ENCODE peak calls at places on chromosomes 13 and 19, in five cellular contexts. Z is adrenal gland, K is A549, G is left ventricle myocardium inferior, A is thoracic aorta. W is an unnamed sample.

GRCh38 chr13:68439821-68440220 is 1209.7 kb upstream of the PCDH9 start:
- DNase-seq in G (no peak), A (no peak), K (peak; percentile 3), Z (no peak), W (no peak)

GRCh38 chr19:13797870-13798269 is 2.6 kb downstream of the ZSWIM4 start:
- DNase-seq in Z (peak; percentile 53), G (no peak), K (peak; percentile 59), A (peak; percentile 58), W (no peak)

GRCh38 chr13:93867481-93867880 is 612.0 kb downstream of the DCT start:
- DNase-seq in Z (no peak), A (no peak), G (no peak), K (no peak), W (no peak)

GRCh38 chr13:37640499-37640898 is 41.9 kb upstream of the POSTN start:
- DNase-seq in G (no peak), A (no peak), K (peak; percentile 42), Z (no peak), W (no peak)

GRCh38 chr13:48559638-48560320 is 26.9 kb upstream of the RCBTB2 start:
- DNase-seq in K (no peak), A (no peak), G (no peak), Z (no peak), W (no peak)

GRCh38 chr13:38624822-38625221 is 62.1 kb upstream of the FREM2 start:
- DNase-seq in A (no peak), G (no peak), K (no peak), Z (no peak), W (no peak)

GRCh38 chr13:77429320-77430142 is 102.6 kb upstream of the MYCBP2 start:
- DNase-seq in A (no peak), G (no peak), K (no peak), Z (no peak), W (no peak)

GRCh38 chr19:10004617-10005016 is 5.7 kb downstream of the COL5A3 start:
- DNase-seq in A (no peak), K (no peak), Z (no peak), G (no peak), W (no peak)

GRCh38 chr13:68736961-68737360 is 1370.7 kb upstream of the ATXN8OS start:
- DNase-seq in Z (no peak), A (no peak), K (no peak), G (no peak), W (no peak)

GRCh38 chr13:84645196-84646071 is 763.2 kb upstream of the SLITRK1 start:
- DNase-seq in K (no peak), G (no peak), A (no peak), Z (no peak), W (no peak)

DNA sequence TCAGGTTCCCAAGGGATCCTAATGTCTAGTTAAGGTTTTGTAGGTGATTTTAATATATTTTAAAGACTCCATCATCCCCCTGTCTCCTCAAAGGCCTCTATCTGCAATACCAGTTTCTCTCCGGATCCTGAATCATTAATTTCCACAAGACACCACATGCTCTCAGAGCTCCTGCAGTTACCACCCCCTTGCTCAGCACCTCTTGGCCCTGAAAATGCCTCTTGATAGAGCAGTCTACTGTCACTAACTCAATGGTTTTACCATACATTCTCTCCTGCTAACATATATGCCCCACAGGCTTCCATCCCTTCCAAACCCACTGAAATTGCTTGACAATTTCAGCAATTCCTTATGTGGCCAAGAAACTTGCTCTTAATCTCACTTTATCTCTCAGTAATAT is 1.9 kb upstream of the PEG3 start:
- DNase-seq in A (no peak), Z (no peak), K (no peak), G (no peak), W (no peak)
- H3K9me3 ChIP-seq in A (no peaks in the 10 kb centered on the region), Z (no peaks in the 10 kb centered on the region), K (peaks cover 51% of the 10 kb centered on the region), G (no peaks in the 10 kb centered on the region), W (no peaks in the 10 kb centered on the region)

GRCh38 chr19:45883586-45883880 is 2.4 kb downstream of the IRF2BP1 start:
- DNase-seq in K (no peak), A (no peak), Z (no peak), G (no peak), W (no peak)

GRCh38 chr19:45881909-45882528 is 3.9 kb downstream of the IRF2BP1 start:
- DNase-seq in Z (no peak), G (no peak), K (no peak), A (no peak), W (peak; percentile 26)

GRCh38 chr19:45883881-45884681 is 1.9 kb downstream of the IRF2BP1 start:
- DNase-seq in A (no peak), K (no peak), G (no peak), Z (peak; percentile 43), W (no peak)

GRCh38 chr19:45881082-45881908 is 4.6 kb downstream of the IRF2BP1 start:
- DNase-seq in K (no peak), Z (no peak), G (no peak), A (no peak), W (no peak)

GRCh38 chr19:45882652-45883585 is 3.0 kb downstream of the IRF2BP1 start:
- DNase-seq in K (peak; percentile 97), Z (peak; percentile 91), A (no peak), G (peak; percentile 73), W (peak; percentile 92)
- H3K4me1 ChIP-seq in K (peaks cover 45% of the 10 kb centered on the region), Z (peaks cover 4% of the 10 kb centered on the region), A (peaks cover 27% of the 10 kb centered on the region), G (peaks cover 51% of the 10 kb centered on the region), W (peaks cover 4% of the 10 kb centered on the region)

DNA sequence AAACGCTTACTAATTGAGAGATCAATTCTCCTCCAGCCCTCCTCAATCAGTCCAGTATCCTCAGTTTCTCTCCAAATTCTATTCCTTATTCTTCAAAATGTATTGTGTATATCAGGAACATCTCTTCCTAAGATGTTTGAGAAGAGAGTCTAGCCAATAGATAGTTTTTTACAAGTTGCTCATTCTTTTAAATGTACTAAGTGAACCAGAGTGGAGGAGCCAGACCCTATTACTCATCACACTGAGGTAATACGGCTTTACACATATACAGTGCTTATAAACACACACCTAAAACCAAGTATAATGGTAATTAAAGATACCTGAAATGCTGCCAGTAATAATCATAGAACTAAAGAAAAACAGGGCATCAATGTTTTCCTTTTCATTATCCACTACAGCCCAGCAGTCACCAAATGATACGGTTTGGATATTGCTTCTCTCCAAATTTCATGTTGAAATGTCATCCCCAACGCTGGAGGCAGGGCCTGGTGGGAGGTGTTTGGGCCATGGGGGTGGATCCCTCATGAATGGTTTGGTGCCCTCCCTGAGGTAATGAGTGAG is 45.2 kb upstream of the HMGB1 start:
- DNase-seq in G (no peak), K (no peak), A (no peak), Z (no peak), W (no peak)
- H3K4me3 ChIP-seq in G (no peak overlapping the region), K (no peak overlapping the region), A (no peak overlapping the region), Z (no peak overlapping the region), W (no peak overlapping the region)

GRCh38 chr19:58055483-58055874 is 3.6 kb upstream of the ZNF135 start:
- DNase-seq in G (no peak), K (no peak), A (no peak), Z (no peak), W (no peak)

GRCh38 chr19:58052256-58052655 is 6.8 kb upstream of the ZNF135 start:
- DNase-seq in K (no peak), A (no peak), G (no peak), Z (no peak), W (no peak)

GRCh38 chr19:58056261-58056660 is 2.8 kb upstream of the ZNF135 start:
- DNase-seq in G (no peak), A (no peak), K (no peak), Z (no peak), W (no peak)

GRCh38 chr19:58054792-58055482 is 4.1 kb upstream of the ZNF135 start:
- DNase-seq in G (peak; percentile 51), Z (peak; percentile 31), A (no peak), K (no peak), W (peak; percentile 66)

DNA sequence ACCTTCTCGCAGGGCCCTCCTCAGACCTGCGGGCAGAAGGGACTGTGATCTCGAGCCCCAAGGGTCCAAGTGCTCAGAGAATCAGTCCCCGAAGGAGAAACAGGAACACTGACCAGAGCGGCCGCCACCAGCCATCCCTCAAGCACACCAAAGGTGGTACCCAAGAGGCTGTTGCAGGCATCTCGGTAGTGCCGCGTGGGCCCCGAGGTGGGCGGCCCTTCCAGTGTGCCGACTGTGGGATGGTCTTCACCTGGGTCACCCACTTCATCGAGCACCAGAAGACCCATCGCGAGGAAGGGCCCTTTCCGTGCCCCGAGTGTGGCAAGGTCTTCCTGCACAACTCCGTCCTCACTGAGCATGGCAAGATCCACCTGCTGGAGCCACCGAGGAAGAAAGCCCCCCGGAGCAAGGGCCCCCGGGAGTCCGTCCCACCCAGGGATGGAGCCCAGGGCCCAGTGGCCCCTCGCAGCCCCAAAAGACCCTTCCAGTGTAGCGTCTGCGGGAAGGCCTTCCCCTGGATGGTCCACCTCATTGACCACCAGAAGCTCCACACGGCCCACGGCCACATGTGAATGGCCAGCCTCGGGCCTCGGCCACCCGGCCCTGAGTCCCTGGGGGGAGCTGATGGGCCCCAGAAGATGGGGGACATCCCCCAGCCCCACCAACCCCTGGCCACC is 5.5 kb upstream of the ZNF135 start:
- DNase-seq in K (no peak), G (no peak), Z (no peak), A (no peak), W (no peak)
- H3K9me3 ChIP-seq in K (peaks cover 83% of the 10 kb centered on the region), G (peaks cover 49% of the 10 kb centered on the region), Z (no peaks in the 10 kb centered on the region), A (peaks cover 13% of the 10 kb centered on the region), W (no peaks in the 10 kb centered on the region)